ENCODE peak calls at places on chromosomes 5 and 9, in seven cellular contexts. G, Y, I, M, U, Z and B are unnamed samples.

GRCh38 chr5:641331-641765 is 29.2 kb downstream of the CEP72 start:
- DNase-seq in M (no peak), U (no peak), G (no peak), I (no peak), Z (no peak), Y (no peak), B (no peak)

GRCh38 chr5:78886650-78887230 is 98.4 kb downstream of the ARSB start:
- DNase-seq in M (no peak), I (no peak), U (no peak), Y (no peak), G (no peak), Z (no peak), B (no peak)

GRCh38 chr5:34521628-34522290 is 134.4 kb upstream of the RAI14 start:
- DNase-seq in Y (no peak), Z (no peak), G (no peak), M (no peak), I (no peak), U (no peak), B (no peak)

GRCh38 chr9:93136011-93136440 is 2.0 kb upstream of the NINJ1 start:
- DNase-seq in Y (no peak), U (no peak), Z (no peak), I (no peak), G (no peak), M (no peak), B (peak; percentile 72)

GRCh38 chr5:134005415-134006118 is 792 bp upstream of the VDAC1 start:
- DNase-seq in G (peak; percentile 70), Y (peak; percentile 85), U (no peak), I (peak; percentile 63), M (no peak), Z (no peak), B (no peak)

GRCh38 chr5:51977014-51977413 is 593.8 kb downstream of the ISL1 start:
- DNase-seq in I (no peak), Z (no peak), M (no peak), U (no peak), Y (no peak), G (no peak), B (no peak)

GRCh38 chr5:3335301-3335700 is 260.3 kb upstream of the IRX1 start:
- DNase-seq in I (no peak), Y (no peak), Z (no peak), U (no peak), G (no peak), M (no peak), B (no peak)

GRCh38 chr5:140734354-140734753 is 34.1 kb downstream of the ZMAT2 start:
- DNase-seq in M (no peak), Z (no peak), I (no peak), G (no peak), Y (no peak), U (no peak), B (peak; percentile 80)

GRCh38 chr9:133236291-133237071 is 27.4 kb upstream of the OBP2B start:
- DNase-seq in Y (no peak), I (no peak), Z (no peak), U (no peak), M (no peak), G (peak; percentile 61), B (no peak)

GRCh38 chr5:132072508-132072907 is 1.1 kb upstream of the CSF2 start:
- DNase-seq in Z (no peak), I (no peak), M (no peak), G (no peak), Y (no peak), U (no peak), B (no peak)